ENCODE peak calls at places on chromosomes 16 and 17, in four cellular contexts. O is omental fat pad, W is progenitor cell of endocrine pancreas, A is RWPE1. U is an unnamed sample.

GRCh38 chr16:70703041-70703834 is 17.4 kb upstream of the MTSS2 start:
- DNase-seq in O (no peak), W (no peak), A (no peak), U (peak)

GRCh38 chr17:64679710-64680216 is 17.7 kb upstream of the SMURF2 start:
- DNase-seq in O (no peak), W (no peak), A (peak), U (no peak)

GRCh38 chr16:86318119-86318518 is 192.2 kb upstream of the FOXF1 start:
- DNase-seq in O (no peak), W (no peak), A (no peak), U (no peak)

GRCh38 chr17:69588739-69589334 is 174.3 kb downstream of the MAP2K6 start:
- DNase-seq in O (no peak), W (no peak), A (no peak), U (no peak)

GRCh38 chr16:50697881-50698767 is 4.7 kb downstream of the NOD2 start:
- DNase-seq in O (no peak), W (no peak), A (no peak), U (no peak)

GRCh38 chr17:73936908-73937627 is 266.4 kb upstream of the RPL38 start:
- DNase-seq in O (no peak), W (no peak), A (no peak), U (no peak)

GRCh38 chr17:41672153-41672552 is 16.5 kb upstream of the EIF1 start:
- DNase-seq in O (no peak), W (no peak), A (no peak), U (no peak)

GRCh38 chr17:36918260-36918691 is 19.0 kb upstream of the LHX1 start:
- DNase-seq in O (no peak), W (no peak), A (no peak), U (no peak)

GRCh38 chr17:80216473-80217456 is 3.4 kb downstream of the SGSH start:
- DNase-seq in O (no peak), W (no peak), A (no peak), U (no peak)

GRCh38 chr17:58284613-58285421 is 4.1 kb upstream of the MPO start:
- DNase-seq in O (no peak), W (no peak), A (no peak), U (no peak)

GRCh38 chr17:81295678-81296381 is 723 bp upstream of the SLC38A10 start:
- DNase-seq in O (no peak), W (peak), A (peak), U (no peak)

GRCh38 chr17:376936-377863 is 24.6 kb upstream of the RPH3AL start:
- DNase-seq in O (no peak), W (no peak), A (no peak), U (no peak)

GRCh38 chr17:7283471-7284216 is 2.1 kb downstream of the SLC2A4 start:
- DNase-seq in O (no peak), W (no peak), A (no peak), U (no peak)

GRCh38 chr16:20383106-20384029 is 21.2 kb downstream of the PDILT start:
- DNase-seq in O (no peak), W (peak), A (peak), U (peak)

GRCh38 chr17:8223356-8224063 is 13.1 kb upstream of the AURKB start:
- DNase-seq in O (no peak), W (peak), A (peak), U (peak)

GRCh38 chr17:44278006-44278405 is 10.1 kb upstream of the SLC4A1 start:
- DNase-seq in O (no peak), W (no peak), A (no peak), U (no peak)

GRCh38 chr17:80092959-80093358 is 8.4 kb upstream of the GAA start:
- DNase-seq in O (no peak), W (no peak), A (no peak), U (no peak)

GRCh38 chr16:892536-893255 is 78.1 kb downstream of the LMF1 start:
- DNase-seq in O (no peak), W (no peak), A (no peak), U (peak)

GRCh38 chr16:75258807-75259141 is 7.3 kb upstream of the BCAR1 start:
- DNase-seq in O (no peak), W (no peak), A (no peak), U (no peak)

GRCh38 chr17:50269477-50270429 is 4.5 kb upstream of the TMEM92 start:
- DNase-seq in O (peak), W (no peak), A (peak), U (peak)

GRCh38 chr16:30144917-30145316 is 21.9 kb upstream of the MAPK3 start:
- DNase-seq in O (no peak), W (no peak), A (no peak), U (no peak)

GRCh38 chr16:30141750-30142149 is 18.7 kb upstream of the MAPK3 start:
- DNase-seq in O (no peak), W (no peak), A (no peak), U (no peak)

GRCh38 chr16:30143347-30143702 is 20.3 kb upstream of the MAPK3 start:
- DNase-seq in O (no peak), W (no peak), A (no peak), U (no peak)

GRCh38 chr16:30144017-30144416 is 21.0 kb upstream of the MAPK3 start:
- DNase-seq in O (no peak), W (no peak), A (no peak), U (no peak)

GRCh38 chr16:30142672-30143346 is 19.8 kb upstream of the MAPK3 start:
- DNase-seq in O (no peak), W (no peak), A (no peak), U (no peak)
- TF ChIP-seq CTCF in O (no peak), W (no peak), A (no peak), U (no peak)

DNA sequence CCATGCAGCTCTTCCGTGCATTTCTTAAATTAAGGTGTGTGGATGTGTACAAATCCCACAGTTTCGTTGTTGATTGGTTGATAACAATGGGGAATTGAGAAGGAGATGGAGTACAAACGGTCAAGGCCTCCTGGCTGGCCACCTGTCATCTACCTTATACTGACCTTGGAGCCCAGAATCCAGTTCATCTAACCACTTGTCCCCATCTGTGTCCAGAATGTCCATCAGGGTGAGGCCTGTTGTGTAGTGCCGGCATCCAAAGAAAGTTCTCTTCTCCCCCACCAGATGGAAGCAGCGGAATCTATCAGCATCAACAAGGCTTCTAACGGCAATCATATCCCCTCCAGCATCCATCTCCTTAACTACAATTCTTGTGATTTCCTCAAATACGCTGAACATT is 1.5 kb downstream of the GSDMB start:
- DNase-seq in O (no peak), W (no peak), A (no peak), U (no peak)
- TF ChIP-seq CTCF in O (no peak), W (no peak), A (no peak), U (no peak)

DNA sequence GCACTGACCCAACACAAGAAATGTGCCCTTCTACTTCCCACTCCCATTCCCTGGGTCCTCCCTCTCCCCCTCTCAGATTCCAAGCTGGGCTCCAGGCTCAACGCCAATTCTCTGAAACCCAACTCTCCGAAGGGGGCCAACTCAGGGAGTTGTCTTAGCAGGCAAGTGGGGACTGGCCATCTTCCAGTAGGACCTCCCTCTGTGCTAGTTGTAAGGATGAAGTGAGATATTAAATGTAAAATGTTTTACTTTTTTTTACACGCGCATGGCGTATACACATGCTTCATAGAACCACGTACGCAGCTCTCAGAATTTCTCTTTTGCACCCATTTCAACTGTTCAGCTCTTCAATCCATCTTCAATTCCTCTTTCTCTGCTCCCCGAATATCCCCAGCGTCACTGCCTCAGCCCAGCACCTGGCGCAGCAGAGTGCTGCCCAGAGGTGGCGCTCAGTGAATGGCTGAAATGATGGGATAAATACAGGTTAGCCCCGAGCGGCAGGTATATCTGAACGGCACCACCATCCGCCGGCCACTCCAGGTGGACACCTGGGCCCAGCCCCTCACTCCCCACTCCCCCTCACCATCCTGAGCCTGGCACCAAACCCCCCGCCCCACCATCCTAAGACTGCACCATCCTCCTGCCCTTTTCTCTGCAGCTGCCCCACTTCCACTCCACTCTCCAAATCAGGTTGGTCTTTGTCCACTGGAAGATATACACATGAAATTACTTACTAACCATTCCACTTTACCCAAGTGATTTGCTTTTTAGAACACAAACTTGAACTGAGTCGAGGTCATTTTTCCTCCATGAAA is 43.9 kb upstream of the TNRC6C start:
- DNase-seq in O (no peak), W (no peak), A (peak), U (no peak)
- TF ChIP-seq CTCF in O (no peak), W (peak), A (no peak), U (no peak)

GRCh38 chr16:73058221-73058615 is 10.3 kb upstream of the ZFHX3 start:
- DNase-seq in O (no peak), W (peak), A (no peak), U (no peak)
- TF ChIP-seq CTCF in O (no peak), W (no peak), A (no peak), U (no peak)

GRCh38 chr16:22194707-22195444 is 11.2 kb upstream of the EEF2K start:
- DNase-seq in O (no peak), W (no peak), A (no peak), U (no peak)

GRCh38 chr16:22202261-22202637 is 3.8 kb upstream of the EEF2K start:
- DNase-seq in O (no peak), W (no peak), A (no peak), U (no peak)

GRCh38 chr16:22195695-22196558 is 10.2 kb upstream of the EEF2K start:
- DNase-seq in O (peak), W (peak), A (peak), U (peak)

GRCh38 chr16:22195445-22195694 is 10.7 kb upstream of the EEF2K start:
- DNase-seq in O (no peak), W (no peak), A (no peak), U (no peak)

DNA sequence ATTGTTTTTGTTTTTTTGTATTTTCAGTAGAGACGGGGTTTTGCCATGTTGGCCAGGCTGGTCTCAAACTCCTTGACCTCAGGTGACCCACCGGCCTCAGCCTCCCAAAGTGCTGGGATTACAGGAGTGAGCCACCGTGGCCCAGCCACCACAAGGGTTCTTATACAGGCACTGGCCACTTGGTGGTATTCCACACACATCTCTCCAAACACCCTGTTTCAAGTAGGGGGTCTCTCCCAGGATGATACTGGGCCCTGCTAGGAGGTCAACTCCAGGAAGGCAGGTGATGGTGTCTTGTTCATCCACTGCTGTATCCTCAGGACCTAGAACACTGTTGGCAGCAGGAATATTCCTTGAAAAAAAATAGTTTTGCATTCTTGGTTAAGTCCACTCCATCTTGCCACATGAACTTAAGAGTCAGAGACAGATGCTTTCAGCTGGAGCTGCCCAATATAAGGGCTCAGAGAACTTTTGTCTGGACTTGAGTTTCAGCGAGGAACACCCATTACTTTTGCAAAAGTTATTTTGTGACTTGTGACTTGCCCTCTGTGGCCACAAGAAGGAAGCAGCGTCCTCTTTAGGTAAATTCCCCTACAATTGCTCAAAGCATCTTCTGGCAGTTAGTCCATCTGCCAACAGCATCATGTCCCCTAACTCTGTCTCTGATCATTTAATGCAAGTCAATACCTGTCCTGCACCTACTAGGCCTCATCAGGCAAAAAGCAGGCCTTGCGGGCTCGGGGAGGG is 7.4 kb upstream of the EEF2K start:
- DNase-seq in O (no peak), W (no peak), A (no peak), U (no peak)
- TF ChIP-seq CTCF in O (no peak), W (no peak), A (peak), U (no peak)

GRCh38 chr16:81932668-81933067 is 78.6 kb downstream of the SDR42E1 start:
- DNase-seq in O (no peak), W (no peak), A (no peak), U (no peak)
- TF ChIP-seq CTCF in O (no peak), W (no peak), A (no peak), U (no peak)

GRCh38 chr17:17994271-17994670 is 21.6 kb downstream of the DRC3 start:
- DNase-seq in O (no peak), W (no peak), A (no peak), U (peak)
- TF ChIP-seq CTCF in O (no peak), W (peak), A (no peak), U (no peak)

DNA sequence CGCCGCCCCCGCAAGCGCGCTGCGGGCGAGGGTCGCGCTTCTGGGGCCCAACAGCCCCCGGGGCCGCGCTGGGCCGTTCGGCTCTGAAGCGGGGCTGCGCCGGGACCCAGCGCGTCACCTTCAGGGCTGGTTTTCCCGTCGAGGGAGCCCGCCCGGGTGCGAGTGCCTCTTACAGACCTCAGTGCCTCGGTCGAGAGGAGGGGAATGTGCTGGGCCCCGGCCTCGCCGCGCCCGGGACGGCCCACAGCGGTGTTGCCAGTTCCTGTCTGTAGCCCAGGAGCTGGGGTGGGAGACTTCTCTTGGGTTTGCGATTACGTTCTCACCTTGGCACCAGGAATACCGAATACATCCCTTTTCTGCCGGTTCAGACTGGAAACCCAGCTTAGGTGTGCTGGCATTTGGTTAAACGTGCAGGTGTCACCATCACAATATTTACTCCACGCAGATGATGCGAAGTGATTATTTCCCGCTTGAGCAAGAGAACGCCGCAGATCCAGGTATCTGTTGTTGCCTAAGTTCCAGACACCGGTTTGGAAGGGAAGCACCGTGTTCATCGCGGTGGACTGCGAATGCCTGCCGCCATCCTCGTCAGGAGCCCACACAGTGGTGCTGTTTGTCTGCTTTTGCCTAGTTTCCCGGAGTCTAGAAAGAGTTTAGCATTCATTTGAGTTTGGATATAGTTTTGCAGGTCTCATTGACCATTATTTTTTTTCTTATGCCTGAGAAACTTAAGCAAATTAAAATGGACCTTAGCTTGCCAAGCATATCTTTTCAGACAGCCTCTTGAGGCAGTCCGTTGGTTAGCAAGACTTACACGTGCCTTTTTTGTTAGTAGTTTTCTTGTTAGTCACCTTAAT is 915 bp downstream of the MAP1LC3B start:
- DNase-seq in O (no peak), W (peak), A (peak), U (peak)
- TF ChIP-seq CTCF in O (no peak), W (peak), A (peak), U (no peak)

GRCh38 chr16:68244903-68245853 is at the start of gene PLA2G15:
- DNase-seq in O (peak), W (peak), A (peak), U (peak)
- TF ChIP-seq CTCF in O (no peak), W (no peak), A (no peak), U (no peak)

DNA sequence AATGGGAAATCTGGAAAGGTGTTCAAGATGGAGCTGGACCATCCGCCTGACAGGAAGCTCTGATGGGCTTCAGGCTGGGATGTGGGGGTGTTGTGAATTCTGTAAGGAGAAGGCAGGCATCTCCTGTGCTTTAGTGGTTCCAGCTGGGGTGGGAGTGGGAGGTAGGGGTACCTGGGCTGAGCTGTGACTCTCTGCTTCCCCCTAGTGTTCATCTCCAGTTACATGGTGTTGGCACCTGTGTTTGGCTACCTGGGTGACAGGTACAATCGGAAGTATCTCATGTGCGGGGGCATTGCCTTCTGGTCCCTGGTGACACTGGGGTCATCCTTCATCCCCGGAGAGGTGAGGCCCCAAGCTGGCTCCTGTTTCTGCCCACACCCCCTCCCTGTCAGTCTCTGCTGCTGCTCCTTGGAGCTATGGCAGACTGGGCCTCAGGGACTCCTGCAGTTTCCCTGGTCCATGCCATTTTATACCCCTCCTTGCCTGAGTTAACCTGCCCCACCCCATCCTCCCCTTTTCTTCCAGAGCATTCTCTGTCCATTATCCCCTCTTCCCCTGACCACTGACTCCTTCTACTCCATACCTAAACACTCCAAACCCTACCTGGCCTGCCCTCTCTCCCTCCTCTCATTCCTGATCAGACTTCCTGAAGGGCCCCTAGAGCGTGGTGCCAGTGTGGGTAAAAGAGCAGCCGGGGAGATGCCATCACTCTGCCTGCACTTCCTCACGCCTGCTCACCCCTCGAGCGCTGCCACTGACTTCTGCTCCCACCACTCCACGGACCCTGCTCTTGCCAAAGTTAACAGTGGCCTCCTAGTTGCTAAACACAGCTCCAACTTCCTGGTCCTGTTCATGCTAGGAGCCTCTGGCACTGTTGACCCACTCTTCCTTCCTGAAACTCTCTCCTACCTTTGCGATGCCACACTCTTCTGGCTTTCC is 3.4 kb downstream of the SPNS1 start:
- DNase-seq in O (no peak), W (peak), A (peak), U (no peak)
- TF ChIP-seq CTCF in O (no peak), W (peak), A (peak), U (no peak)